ENCODE peak calls at places on chromosome 18, in four cellular contexts. B is A549, D is HL-60, Z is GM23338. P is an unnamed sample.

GRCh38 chr18:29418136-29418535 is 1241.2 kb upstream of the CDH2 start:
- DNase-seq in B (no peak), D (no peak), Z (no peak), P (no peak)

GRCh38 chr18:14089781-14090180 is 42.5 kb downstream of the ZNF519 start:
- DNase-seq in B (no peak), D (no peak), Z (peak; percentile 37), P (no peak)

GRCh38 chr18:59006461-59007067 is 133.1 kb upstream of the SEC11C start:
- DNase-seq in B (no peak), D (no peak), Z (no peak), P (no peak)

GRCh38 chr18:36186461-36187137 is 698 bp upstream of the MOCOS start:
- DNase-seq in B (no peak), D (no peak), Z (peak; percentile 73), P (no peak)

GRCh38 chr18:59140287-59140885 is 702 bp downstream of the SEC11C start:
- DNase-seq in B (peak; percentile 34), D (peak; percentile 24), Z (peak; percentile 59), P (no peak)

GRCh38 chr18:47149457-47150028 is 757 bp downstream of the HDHD2 start:
- DNase-seq in B (no peak), D (no peak), Z (peak; percentile 54), P (no peak)

GRCh38 chr18:54532222-54532621 is 58.8 kb upstream of the DYNAP start:
- DNase-seq in B (no peak), D (no peak), Z (peak; percentile 68), P (no peak)

GRCh38 chr18:76212958-76213357 is 282.1 kb downstream of the ZNF516 start:
- DNase-seq in B (no peak), D (no peak), Z (peak; percentile 9), P (no peak)

GRCh38 chr18:9422816-9423519 is 52.3 kb upstream of the RALBP1 start:
- DNase-seq in B (no peak), D (no peak), Z (no peak), P (no peak)

GRCh38 chr18:50281972-50282520 is 723 bp upstream of the MBD1 start:
- DNase-seq in B (no peak), D (no peak), Z (no peak), P (no peak)

GRCh38 chr18:50282521-50283335 is 1.4 kb upstream of the MBD1 start:
- DNase-seq in B (no peak), D (no peak), Z (no peak), P (no peak)

GRCh38 chr18:50279752-50280151 is 1.6 kb downstream of the MBD1 start:
- DNase-seq in B (no peak), D (no peak), Z (no peak), P (no peak)

GRCh38 chr18:50281295-50281971 is at the start of gene MBD1:
- DNase-seq in B (peak; percentile 84), D (peak; percentile 99), Z (peak; percentile 95), P (peak; percentile 85)

GRCh38 chr18:50280707-50281294 is 522 bp downstream of the MBD1 start:
- DNase-seq in B (no peak), D (no peak), Z (no peak), P (no peak)
- TF ChIP-seq REST in B (no peak), D (no peak), Z (no peak), P (no peak)

GRCh38 chr18:70333316-70333715 is 44.5 kb downstream of the SOCS6 start:
- DNase-seq in B (no peak), D (no peak), Z (no peak), P (no peak)

GRCh38 chr18:70335892-70336726 is 47.3 kb downstream of the SOCS6 start:
- DNase-seq in B (no peak), D (no peak), Z (no peak), P (no peak)

GRCh38 chr18:70333757-70334156 is 44.9 kb downstream of the SOCS6 start:
- DNase-seq in B (peak; percentile 18), D (no peak), Z (no peak), P (no peak)

GRCh38 chr18:70334264-70334663 is 45.4 kb downstream of the SOCS6 start:
- DNase-seq in B (no peak), D (no peak), Z (no peak), P (no peak)

DNA sequence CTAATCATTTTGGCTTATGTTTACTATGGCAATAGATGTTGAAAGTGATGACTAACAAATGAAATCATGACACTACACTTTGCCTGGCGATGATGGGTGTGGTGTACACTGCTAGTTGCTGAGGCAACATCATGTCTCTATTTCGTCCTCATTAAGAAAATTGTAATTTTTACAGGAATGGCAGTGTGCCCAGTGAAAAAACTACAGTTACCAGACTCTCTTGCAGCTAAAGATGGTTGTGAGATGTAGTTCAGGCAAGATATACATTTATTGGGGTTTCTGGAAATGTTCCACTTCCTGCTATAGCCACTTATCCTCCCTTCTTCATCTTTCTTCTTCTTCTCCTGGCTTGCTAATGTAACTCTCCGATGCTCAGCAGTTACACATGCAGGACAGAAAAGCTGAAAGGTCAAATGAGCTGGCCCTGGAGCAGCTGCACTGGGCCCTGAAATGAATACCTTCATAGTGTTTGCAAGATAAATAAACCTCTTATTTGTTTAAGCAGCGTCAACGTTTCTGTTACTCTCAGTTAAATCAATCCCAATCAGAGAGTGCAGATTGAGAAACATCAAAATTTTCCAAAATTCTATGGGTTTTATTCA is 46.0 kb downstream of the SOCS6 start:
- DNase-seq in B (no peak), D (no peak), Z (no peak), P (no peak)
- TF ChIP-seq REST in B (no peak), D (no peak), Z (no peak), P (no peak)

DNA sequence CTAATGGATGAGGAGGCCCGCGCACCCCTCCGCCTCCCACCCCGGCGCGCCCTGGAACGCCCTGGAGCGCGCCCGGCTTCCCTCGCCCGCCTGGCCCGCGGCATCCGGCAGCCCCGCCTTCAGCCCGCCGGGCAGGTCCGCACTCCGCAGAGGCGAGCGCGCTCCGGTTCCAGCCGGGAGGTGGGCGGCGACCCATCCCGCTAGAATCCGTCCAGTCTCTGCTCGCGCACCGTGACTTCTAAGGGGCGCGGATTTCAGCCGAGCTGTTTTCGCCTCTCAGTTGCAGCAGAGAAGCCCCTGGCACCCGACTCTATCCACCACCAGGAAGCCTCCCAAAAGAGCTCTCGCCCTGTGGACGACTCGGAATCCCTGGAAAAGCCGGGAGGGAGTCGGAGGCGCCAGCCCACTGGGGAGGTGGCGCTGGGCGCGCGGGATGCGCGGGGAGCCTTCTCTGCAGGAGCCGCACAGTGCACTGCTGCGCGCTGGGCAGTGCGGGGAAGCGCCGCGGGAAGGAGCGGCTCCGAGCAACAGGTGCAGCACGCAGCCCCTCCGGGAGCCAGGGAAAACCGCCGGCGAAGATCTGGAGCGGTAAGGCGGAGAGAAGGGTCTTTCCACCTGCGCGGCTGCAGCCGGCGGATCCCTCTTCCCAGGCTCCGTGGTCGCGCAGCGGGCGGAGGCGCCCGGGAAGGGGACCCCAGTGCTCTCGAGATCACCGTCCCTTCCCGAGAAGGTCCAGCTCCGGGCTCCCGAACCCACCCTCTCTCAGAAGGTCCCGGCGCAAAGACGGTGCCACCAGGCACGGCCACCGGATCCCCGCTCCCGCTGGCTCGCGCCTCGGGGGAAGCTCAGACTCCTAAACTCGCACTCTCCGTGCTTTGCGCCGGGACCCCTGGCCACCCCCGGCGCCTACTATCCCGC is at the start of gene GALR1:
- DNase-seq in B (no peak), D (no peak), Z (peak; percentile 72), P (no peak)
- TF ChIP-seq REST in B (no peak), D (no peak), Z (no peak), P (no peak)

GRCh38 chr18:31581498-31582197 is 10.0 kb upstream of the TTR start:
- DNase-seq in B (no peak), D (no peak), Z (no peak), P (no peak)
- TF ChIP-seq REST in B (no peak), D (no peak), Z (no peak), P (no peak)

DNA sequence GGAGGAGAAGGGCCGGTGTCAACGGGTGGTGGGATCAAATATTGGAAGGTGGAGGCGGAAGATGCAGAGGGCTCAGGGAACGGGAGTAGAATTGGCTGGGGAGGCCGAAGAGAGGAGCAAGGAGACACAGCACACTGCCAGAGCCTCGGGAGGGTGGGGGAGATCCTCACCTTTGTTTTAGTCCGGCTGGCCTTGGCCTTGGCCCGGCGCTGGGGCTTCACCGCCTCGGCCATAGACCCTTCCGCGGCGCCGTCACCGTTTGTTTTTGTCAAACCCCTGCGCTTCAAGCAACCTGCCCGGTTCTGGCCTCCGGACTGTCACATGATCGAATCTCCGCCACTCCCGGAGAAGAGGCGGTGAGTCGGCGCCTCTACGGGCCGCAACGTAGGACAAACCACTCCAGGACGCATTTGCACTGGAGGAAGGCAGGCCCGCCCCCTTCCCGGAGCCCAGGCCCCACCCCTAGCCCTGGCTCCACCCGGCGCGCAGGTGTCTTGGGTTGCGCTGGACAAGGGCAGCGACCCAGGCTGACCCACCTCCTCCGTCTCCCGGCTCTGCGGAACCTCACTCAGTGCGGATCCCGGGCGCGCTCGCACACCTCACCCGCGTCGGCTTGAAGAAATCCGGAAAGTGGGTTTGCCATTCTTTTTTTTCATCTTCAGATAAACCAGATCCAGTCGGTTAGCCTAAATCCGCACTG is at the start of gene EPG5:
- DNase-seq in B (peak; percentile 74), D (peak; percentile 96), Z (peak; percentile 99), P (no peak)
- TF ChIP-seq REST in B (no peak), D (peak; percentile 28), Z (no peak), P (no peak)